ENCODE peak calls at places on chromosomes 5 and 9, in eight cellular contexts. A, F, X, L, Q, J, P and Y are unnamed samples.
A peak's percentile ranks its signal among the peaks of the same experiment; 100 is the strongest.

GRCh38 chr5:68214472-68215207 is 916 bp upstream of the PIK3R1 start:
- DNase-seq in A (no peak), F (no peak), X (no peak), L (no peak), Q (peak; percentile 69), J (no peak), P (no peak), Y (no peak)

GRCh38 chr5:133247881-133248642 is 196.2 kb downstream of the HSPA4 start:
- DNase-seq in A (peak; percentile 76), F (no peak), X (no peak), L (peak; percentile 64), Q (peak; percentile 87), J (no peak), P (peak; percentile 34), Y (no peak)

GRCh38 chr9:81028504-81028903 is 660.8 kb downstream of the TLE1 start:
- DNase-seq in A (peak; percentile 39), F (no peak), X (no peak), L (peak; percentile 97), Q (no peak), J (no peak), P (no peak), Y (no peak)

GRCh38 chr9:115144706-115145105 is 26.7 kb upstream of the TNC start:
- DNase-seq in A (no peak), F (no peak), X (no peak), L (no peak), Q (no peak), J (no peak), P (no peak), Y (no peak)

GRCh38 chr5:15601853-15602252 is 101.9 kb downstream of the FBXL7 start:
- DNase-seq in A (no peak), F (no peak), X (no peak), L (no peak), Q (no peak), J (no peak), P (no peak), Y (no peak)

GRCh38 chr5:133229931-133230664 is 178.3 kb downstream of the HSPA4 start:
- DNase-seq in A (no peak), F (peak; percentile 36), X (no peak), L (peak; percentile 35), Q (no peak), J (peak; percentile 23), P (no peak), Y (no peak)

GRCh38 chr5:115510145-115510640 is 34.4 kb downstream of the FEM1C start:
- DNase-seq in A (no peak), F (no peak), X (no peak), L (no peak), Q (no peak), J (no peak), P (no peak), Y (no peak)

GRCh38 chr9:68489636-68490035 is 51.0 kb downstream of the TMEM252 start:
- DNase-seq in A (no peak), F (no peak), X (no peak), L (no peak), Q (no peak), J (no peak), P (no peak), Y (no peak)

GRCh38 chr9:115146581-115147021 is 28.6 kb upstream of the TNC start:
- DNase-seq in A (no peak), F (no peak), X (no peak), L (peak; percentile 86), Q (no peak), J (no peak), P (no peak), Y (no peak)

GRCh38 chr5:81420039-81420667 is 26.2 kb upstream of the ACOT12 start:
- DNase-seq in A (peak; percentile 58), F (no peak), X (no peak), L (peak; percentile 96), Q (no peak), J (no peak), P (no peak), Y (no peak)

GRCh38 chr9:98678244-98678842 is 30.4 kb downstream of the GABBR2 start:
- DNase-seq in A (peak; percentile 35), F (no peak), X (no peak), L (no peak), Q (peak; percentile 56), J (no peak), P (no peak), Y (no peak)

GRCh38 chr5:126106032-126106431 is 317.2 kb upstream of the GRAMD2B start:
- DNase-seq in A (no peak), F (no peak), X (no peak), L (peak; percentile 31), Q (no peak), J (no peak), P (no peak), Y (no peak)